ENCODE peak calls at places on chromosome 21, in six cellular contexts. Y is fibroblast of pulmonary artery, I is T-helper 2 cell, P is EL, W is colonic mucosa, O is A172. Z is an unnamed sample.

GRCh38 chr21:25897383-25897782 is 162.6 kb downstream of the GABPA start:
- DNase-seq in Y (no peak), I (no peak), P (no peak), W (no peak), O (no peak), Z (no peak)

GRCh38 chr21:32096411-32096810 is 182.4 kb downstream of the MIS18A start:
- DNase-seq in Y (no peak), I (peak; percentile 5), P (peak; percentile 9), W (no peak), O (peak; percentile 18), Z (peak; percentile 13)

GRCh38 chr21:22573834-22574233 is 1575.6 kb downstream of the NCAM2 start:
- DNase-seq in Y (no peak), I (no peak), P (no peak), W (no peak), O (no peak), Z (no peak)

GRCh38 chr21:27190601-27191000 is 223.7 kb upstream of the ADAMTS5 start:
- DNase-seq in Y (no peak), I (no peak), P (peak; percentile 27), W (no peak), O (peak; percentile 45), Z (peak; percentile 66)

GRCh38 chr21:45262616-45263015 is 25.1 kb downstream of the POFUT2 start:
- DNase-seq in Y (no peak), I (no peak), P (no peak), W (peak; percentile 35), O (no peak), Z (no peak)

GRCh38 chr21:32335601-32336575 is 37.2 kb downstream of the MRAP start:
- DNase-seq in Y (peak; percentile 34), I (no peak), P (no peak), W (no peak), O (no peak), Z (no peak)

GRCh38 chr21:36964832-36965719 is 1.4 kb downstream of the HLCS start:
- DNase-seq in Y (no peak), I (no peak), P (no peak), W (no peak), O (no peak), Z (no peak)

GRCh38 chr21:28580585-28580984 is 412.1 kb downstream of the LTN1 start:
- DNase-seq in Y (no peak), I (no peak), P (no peak), W (no peak), O (no peak), Z (no peak)

GRCh38 chr21:45469273-45470086 is 64.5 kb downstream of the COL18A1 start:
- DNase-seq in Y (no peak), I (no peak), P (no peak), W (no peak), O (peak; percentile 28), Z (no peak)

Z was measured in EH.